ENCODE peak calls at places on chromosomes 11 and 22, in nine cellular contexts. B, D, T, R, F, S, Y, Z and K are unnamed samples.

GRCh38 chr11:27084407-27084985 is 43.9 kb downstream of the BBOX1 start:
- DNase-seq in B (no peak), D (no peak), T (no peak), R (peak), F (peak), S (no peak), Y (no peak), Z (no peak), K (no peak)

GRCh38 chr11:2547806-2548205 is 103.0 kb downstream of the KCNQ1 start:
- DNase-seq in B (no peak), D (peak), T (no peak), R (no peak), F (no peak), S (peak), Y (peak), Z (no peak), K (no peak)

GRCh38 chr11:75384438-75385080 is 14.8 kb upstream of the RPS3 start:
- DNase-seq in B (peak), D (peak), T (peak), R (peak), F (peak), S (peak), Y (peak), Z (peak), K (peak)

GRCh38 chr11:49995559-49995958 is 13.2 kb upstream of the OR4C12 start:
- DNase-seq in B (peak), D (no peak), T (peak), R (no peak), F (peak), S (no peak), Y (peak), Z (no peak), K (no peak)

GRCh38 chr22:36405671-36406070 is 17.9 kb upstream of the MYH9 start:
- DNase-seq in B (no peak), D (peak), T (no peak), R (no peak), F (no peak), S (no peak), Y (no peak), Z (peak), K (no peak)

GRCh38 chr11:12890476-12890875 is 118.6 kb upstream of the RASSF10 start:
- DNase-seq in B (no peak), D (no peak), T (no peak), R (no peak), F (peak), S (no peak), Y (no peak), Z (no peak), K (no peak)

GRCh38 chr11:19952101-19952605 is 208.1 kb downstream of the DBX1 start:
- DNase-seq in B (no peak), D (no peak), T (peak), R (no peak), F (no peak), S (no peak), Y (no peak), Z (no peak), K (peak)

GRCh38 chr11:57674251-57674650 is 6.3 kb downstream of the ZDHHC5 start:
- DNase-seq in B (no peak), D (no peak), T (no peak), R (no peak), F (no peak), S (no peak), Y (no peak), Z (peak), K (no peak)

GRCh38 chr22:49670610-49671330 is 156.9 kb downstream of the BRD1 start:
- DNase-seq in B (no peak), D (peak), T (no peak), R (no peak), F (no peak), S (peak), Y (no peak), Z (no peak), K (no peak)

GRCh38 chr22:37273846-37274225 is 8.5 kb upstream of the CYTH4 start:
- DNase-seq in B (no peak), D (no peak), T (no peak), R (no peak), F (no peak), S (no peak), Y (no peak), Z (no peak), K (no peak)

GRCh38 chr11:6440906-6441358 is at the start of gene HPX:
- DNase-seq in B (no peak), D (no peak), T (no peak), R (no peak), F (no peak), S (no peak), Y (no peak), Z (no peak), K (no peak)

GRCh38 chr11:44556735-44557409 is 8.6 kb upstream of the CD82 start:
- DNase-seq in B (no peak), D (peak), T (peak), R (no peak), F (peak), S (peak), Y (peak), Z (peak), K (peak)

GRCh38 chr22:19407649-19408606 is 23.6 kb downstream of the HIRA start:
- DNase-seq in B (peak), D (no peak), T (no peak), R (no peak), F (peak), S (peak), Y (peak), Z (no peak), K (no peak)

GRCh38 chr11:108886608-108887007 is 221.7 kb downstream of the DDX10 start:
- DNase-seq in B (no peak), D (no peak), T (peak), R (no peak), F (peak), S (no peak), Y (no peak), Z (no peak), K (no peak)

GRCh38 chr11:65471410-65471762 is 27.5 kb upstream of the MALAT1 start:
- DNase-seq in B (peak), D (peak), T (peak), R (no peak), F (peak), S (peak), Y (peak), Z (peak), K (no peak)
- TF ChIP-seq POLR2A in B (no peak), D (no peak), T (no peak), R (no peak), F (peak), S (no peak), Y (no peak), Z (no peak), K (no peak)

DNA sequence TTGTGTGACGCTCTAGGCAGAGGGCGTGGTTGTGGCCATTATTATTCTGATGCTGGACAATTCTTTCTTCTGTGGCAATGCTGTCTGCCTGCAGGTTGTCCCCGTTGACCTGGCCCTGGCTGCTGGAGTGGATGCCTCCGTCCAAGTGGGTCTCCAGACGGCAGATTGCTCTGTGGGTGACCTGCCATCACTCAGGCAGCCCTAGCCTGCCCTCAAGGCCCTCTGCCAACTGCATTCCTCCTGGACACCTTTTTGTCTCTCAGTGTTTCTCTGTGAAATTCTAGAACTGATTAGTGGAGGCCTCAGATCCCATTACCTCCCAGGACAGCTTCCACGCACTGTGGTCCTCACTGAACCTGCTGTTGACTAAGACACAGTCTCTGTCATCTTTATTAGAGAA is 86.7 kb downstream of the TBC1D22A start:
- DNase-seq in B (no peak), D (no peak), T (no peak), R (no peak), F (no peak), S (no peak), Y (no peak), Z (no peak), K (no peak)
- TF ChIP-seq CTCF in B (no peak), D (no peak), T (no peak), R (no peak), F (no peak), S (no peak), Y (no peak), Z (no peak), K (no peak)

DNA sequence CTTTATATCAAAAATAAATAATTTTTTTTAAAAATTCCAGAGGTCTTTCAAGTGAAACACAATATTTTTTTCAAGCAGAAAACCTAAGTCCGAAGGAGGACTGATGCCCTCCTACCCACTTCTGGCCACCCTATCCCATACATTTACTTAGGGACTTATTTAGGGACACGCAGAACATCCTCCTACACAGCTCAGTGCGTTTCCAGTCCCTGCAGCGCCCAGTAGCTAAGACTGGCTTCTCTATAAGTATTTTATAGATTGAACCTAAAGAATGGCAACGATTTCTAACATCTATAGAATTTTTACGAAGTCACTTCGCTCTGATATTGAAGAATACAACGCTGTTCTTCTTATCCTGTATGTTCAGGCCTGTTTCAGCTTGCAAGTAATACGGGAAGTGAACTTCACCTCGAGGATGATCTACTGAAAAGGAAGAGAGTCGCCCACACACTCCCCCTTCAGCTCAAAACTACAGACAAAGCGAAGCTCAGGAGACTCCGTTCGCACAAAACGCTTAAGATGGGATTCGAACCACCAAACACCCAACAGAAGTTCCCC is 341 bp downstream of the CHEK2 start:
- DNase-seq in B (no peak), D (no peak), T (no peak), R (no peak), F (no peak), S (no peak), Y (no peak), Z (no peak), K (no peak)
- TF ChIP-seq POLR2A in B (no peak), D (no peak), T (no peak), R (no peak), F (no peak), S (no peak), Y (no peak), Z (no peak), K (no peak)

GRCh38 chr11:120197254-120197891 is 13.5 kb upstream of the OAF start:
- DNase-seq in B (no peak), D (peak), T (no peak), R (no peak), F (no peak), S (no peak), Y (no peak), Z (no peak), K (no peak)
- TF ChIP-seq CTCF in B (no peak), D (no peak), T (no peak), R (peak), F (no peak), S (no peak), Y (no peak), Z (no peak), K (no peak)

GRCh38 chr22:40391417-40391816 is 21.0 kb downstream of the SGSM3 start:
- DNase-seq in B (no peak), D (no peak), T (no peak), R (no peak), F (peak), S (no peak), Y (no peak), Z (no peak), K (no peak)

GRCh38 chr22:40385041-40385782 is 14.8 kb downstream of the SGSM3 start:
- DNase-seq in B (no peak), D (peak), T (no peak), R (no peak), F (no peak), S (no peak), Y (no peak), Z (no peak), K (no peak)

GRCh38 chr22:40383905-40384304 is 13.5 kb downstream of the SGSM3 start:
- DNase-seq in B (no peak), D (no peak), T (no peak), R (no peak), F (peak), S (no peak), Y (peak), Z (no peak), K (no peak)

GRCh38 chr22:40388231-40388630 is 17.8 kb downstream of the SGSM3 start:
- DNase-seq in B (no peak), D (no peak), T (no peak), R (no peak), F (no peak), S (no peak), Y (no peak), Z (no peak), K (no peak)

DNA sequence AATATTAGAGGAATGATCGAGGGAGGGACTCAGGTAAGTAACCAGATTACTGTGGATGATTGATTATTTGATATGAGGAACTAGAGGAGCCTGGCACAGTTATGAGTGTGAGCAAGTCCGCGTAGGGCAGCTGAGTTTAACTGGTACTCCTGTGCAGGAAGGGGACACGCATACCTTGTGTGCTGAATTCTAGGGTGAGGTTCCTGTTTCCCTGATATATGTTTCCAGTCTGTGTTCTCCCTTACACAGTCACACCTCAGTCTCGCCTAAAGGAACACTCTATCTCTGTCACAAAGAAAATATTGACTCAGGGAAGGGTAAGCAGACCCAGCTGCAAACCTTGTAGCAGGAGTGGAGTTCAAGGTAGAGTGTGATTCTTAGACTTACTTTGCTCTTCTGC is 17.4 kb downstream of the SGSM3 start:
- DNase-seq in B (no peak), D (peak), T (no peak), R (no peak), F (no peak), S (no peak), Y (no peak), Z (peak), K (no peak)
- TF ChIP-seq POLR2A in B (no peak), D (peak), T (no peak), R (no peak), F (no peak), S (no peak), Y (no peak), Z (no peak), K (no peak)